ENCODE peak calls at places on chromosomes 6 and 20, in seven cellular contexts. J is GM23248, K is choroid plexus epithelial cell, S is naive B cell, U is epithelial cell of esophagus, B is LoVo, F is adrenal gland. M is an unnamed sample.

GRCh38 chr6:36911946-36912555 is 26.3 kb downstream of the C6orf89 start:
- DNase-seq in J (no peak), F (no peak), B (no peak), K (no peak), S (peak), U (no peak), M (no peak)

GRCh38 chr6:143677577-143677890 is 231 bp upstream of the PHACTR2 start:
- DNase-seq in U (no peak), K (no peak), J (no peak), F (no peak), S (no peak), B (no peak), M (no peak)

GRCh38 chr20:64055893-64056638 is 6.6 kb upstream of the SOX18 start:
- DNase-seq in J (no peak), B (no peak), U (no peak), S (no peak), F (no peak), K (peak), M (no peak)

GRCh38 chr6:167296902-167297301 is 5.8 kb downstream of the UNC93A start:
- DNase-seq in F (no peak), U (no peak), K (no peak), S (no peak), J (no peak), B (no peak), M (no peak)

GRCh38 chr6:163814494-163815364 is 400.2 kb downstream of the QKI start:
- DNase-seq in U (no peak), J (peak), S (no peak), B (no peak), F (peak), K (peak), M (no peak)

GRCh38 chr20:58224974-58225373 is 3.5 kb downstream of the ANKRD60 start:
- DNase-seq in F (no peak), J (peak), U (no peak), B (no peak), K (no peak), S (no peak), M (no peak)

GRCh38 chr6:16578695-16579094 is 182.6 kb downstream of the ATXN1 start:
- DNase-seq in U (no peak), B (no peak), S (no peak), J (no peak), K (no peak), F (no peak), M (no peak)

GRCh38 chr6:32086661-32087573 is 22.2 kb downstream of the TNXB start:
- DNase-seq in S (no peak), U (peak), B (no peak), F (no peak), J (peak), K (peak), M (peak)

GRCh38 chr20:47227576-47227975 is 128.9 kb downstream of the ZMYND8 start:
- DNase-seq in B (no peak), U (no peak), J (no peak), F (no peak), K (no peak), S (no peak), M (no peak)

GRCh38 chr6:123016431-123017110 is 20.5 kb downstream of the CLVS2 start:
- DNase-seq in K (no peak), J (no peak), F (no peak), U (no peak), S (no peak), B (no peak), M (no peak)

GRCh38 chr6:16414205-16414604 is 175.8 kb downstream of the GMPR start:
- DNase-seq in F (no peak), S (no peak), J (no peak), K (no peak), B (no peak), U (no peak), M (no peak)

GRCh38 chr6:83199865-83200230 is 6.7 kb downstream of the RWDD2A start:
- DNase-seq in U (peak), J (peak), S (no peak), F (no peak), B (no peak), K (peak), M (peak)

GRCh38 chr6:167153523-167153959 is 4.2 kb downstream of the GPR31 start:
- DNase-seq in J (peak), K (no peak), U (no peak), B (no peak), S (peak), F (no peak), M (no peak)

M was measured in kidney epithelial cell.